ENCODE peak calls at places on chromosomes 13 and 19, in nine cellular contexts. K is psoas muscle; B is NCI-H2227 treated with DMSO at 0.1 percent for 48 hours; N is NCI-H2029 treated with DMSO at 0.1 percent for 48 hours; P is activated naive CD4-positive, alpha-beta T cell treated with anti-CD3 and anti-CD28 coated beads for 36 hours; U is activated effector memory CD4-positive, alpha-beta T cell treated with anti-CD3 and anti-CD28 coated beads, Interleukin-2, amount 50 U/mL, for 16 hours; S is IMR-90; V is stimulated activated CD8-positive, alpha-beta memory T cell treated with anti-CD3 and anti-CD28 coated beads, Interleukin-7, amount 100 ng/mL, for 1 hour; E is activated CD8-positive, alpha-beta memory T cell treated with anti-CD3 and anti-CD28 coated beads for 1 hour. Z is an unnamed sample.

GRCh38 chr13:73657821-73658540 is 476.2 kb downstream of the KLF12 start:
- DNase-seq in B (no peak), N (no peak), P (no peak), E (no peak), S (no peak), V (no peak), U (no peak), K (peak; percentile 72), Z (no peak)

GRCh38 chr13:30334663-30335386 is 27.5 kb upstream of the KATNAL1 start:
- DNase-seq in V (no peak), E (no peak), K (no peak), P (peak; percentile 21), U (no peak), S (peak; percentile 4), N (peak; percentile 0), B (no peak), Z (peak; percentile 39)

GRCh38 chr19:39413903-39414608 is 1.6 kb downstream of the PLEKHG2 start:
- DNase-seq in B (peak; percentile 87), U (no peak), E (no peak), V (no peak), N (no peak), P (peak; percentile 35), K (peak; percentile 67), S (peak; percentile 28), Z (no peak)

GRCh38 chr13:20457670-20458069 is 68.0 kb downstream of the CRYL1 start:
- DNase-seq in N (no peak), V (no peak), U (no peak), K (no peak), E (no peak), P (no peak), S (no peak), B (no peak), Z (no peak)

GRCh38 chr19:52172347-52172746 is 926 bp upstream of the ZNF836 start:
- DNase-seq in S (no peak), K (no peak), V (no peak), U (no peak), P (no peak), E (no peak), B (no peak), N (no peak), Z (no peak)

GRCh38 chr19:2041436-2041685 is 9.7 kb downstream of the MKNK2 start:
- DNase-seq in S (no peak), K (no peak), B (no peak), U (no peak), P (no peak), E (no peak), N (no peak), V (no peak), Z (no peak)

GRCh38 chr19:1799695-1800342 is 12.3 kb downstream of the ATP8B3 start:
- DNase-seq in U (no peak), B (no peak), N (peak; percentile 42), P (no peak), V (no peak), K (no peak), S (no peak), E (no peak), Z (no peak)

GRCh38 chr13:33322474-33322827 is 36.9 kb upstream of the STARD13 start:
- DNase-seq in U (no peak), V (no peak), N (no peak), P (no peak), E (no peak), B (no peak), K (peak; percentile 61), S (peak; percentile 95), Z (no peak)

GRCh38 chr13:24226762-24227161 is 66.2 kb downstream of the SPATA13 start:
- DNase-seq in U (no peak), K (no peak), B (no peak), S (no peak), E (no peak), V (no peak), N (no peak), P (no peak), Z (no peak)

GRCh38 chr19:29934781-29935180 is 7.3 kb upstream of the URI1 start:
- DNase-seq in P (no peak), E (no peak), V (no peak), B (no peak), K (no peak), S (no peak), U (no peak), N (no peak), Z (no peak)

GRCh38 chr19:36009220-36009619 is 607 bp upstream of the SYNE4 start:
- DNase-seq in V (no peak), E (no peak), K (peak; percentile 80), N (peak; percentile 3), P (peak; percentile 50), U (peak; percentile 83), B (peak; percentile 89), S (peak; percentile 48), Z (peak; percentile 47)

GRCh38 chr13:29428310-29428991 is 167.0 kb downstream of the SLC7A1 start:
- DNase-seq in N (no peak), U (no peak), S (no peak), E (no peak), K (peak; percentile 52), P (no peak), V (no peak), B (no peak), Z (no peak)

GRCh38 chr13:113125506-113126264 is 3.1 kb downstream of the F10 start:
- DNase-seq in S (no peak), V (no peak), B (no peak), E (no peak), U (peak; percentile 34), N (no peak), P (no peak), K (no peak), Z (no peak)

GRCh38 chr19:3519126-3519525 is 13.0 kb downstream of the FZR1 start:
- DNase-seq in N (no peak), S (no peak), V (no peak), U (no peak), E (no peak), K (no peak), P (no peak), B (no peak), Z (no peak)

GRCh38 chr19:12833747-12834417 is 497 bp downstream of the RTBDN start:
- DNase-seq in S (no peak), B (peak; percentile 37), P (peak; percentile 43), K (no peak), E (no peak), U (peak; percentile 78), N (no peak), V (no peak), Z (peak; percentile 67)

GRCh38 chr13:44155422-44156293 is 218.0 kb upstream of the SERP2 start:
- DNase-seq in N (peak; percentile 59), K (peak; percentile 70), U (no peak), P (no peak), B (no peak), V (no peak), E (no peak), S (peak; percentile 45), Z (no peak)

GRCh38 chr13:68473834-68474326 is 1243.7 kb upstream of the PCDH9 start:
- DNase-seq in N (no peak), S (no peak), V (no peak), B (no peak), P (no peak), U (no peak), E (no peak), K (no peak), Z (no peak)

GRCh38 chr19:54660967-54661366 is 1.8 kb upstream of the LILRB4 start:
- DNase-seq in B (no peak), V (no peak), K (no peak), N (no peak), U (no peak), E (no peak), P (no peak), S (no peak), Z (no peak)